ENCODE peak calls at places on chromosomes 11 and 22, in four cellular contexts. A, I, G and L are unnamed samples.

GRCh38 chr22:22940961-22941605 is 53.5 kb downstream of the IGLL5 start:
- DNase-seq in A (no peak), I (no peak), G (no peak), L (no peak)

GRCh38 chr22:24423519-24424000 is 3.8 kb upstream of the ADORA2A start:
- DNase-seq in A (no peak), I (peak; percentile 41), G (no peak), L (no peak)

GRCh38 chr11:59182457-59183151 is 10.7 kb downstream of the DTX4 start:
- DNase-seq in A (no peak), I (no peak), G (no peak), L (no peak)

GRCh38 chr22:45036154-45036553 is 26.3 kb upstream of the PHF21B start:
- DNase-seq in A (no peak), I (no peak), G (no peak), L (no peak)

GRCh38 chr11:28146123-28146751 is 38.0 kb downstream of the METTL15 start:
- DNase-seq in A (no peak), I (no peak), G (peak; percentile 94), L (no peak)

GRCh38 chr11:133386852-133387251 is 145.4 kb downstream of the OPCML start:
- DNase-seq in A (no peak), I (no peak), G (no peak), L (no peak)

GRCh38 chr11:66744485-66745355 is 15.7 kb upstream of the SPTBN2 start:
- DNase-seq in A (no peak), I (peak; percentile 74), G (peak; percentile 55), L (no peak)

GRCh38 chr11:64173616-64174355 is 7.9 kb upstream of the MACROD1 start:
- DNase-seq in A (no peak), I (no peak), G (peak; percentile 56), L (no peak)

GRCh38 chr11:93838967-93839366 is 11.5 kb downstream of the VSTM5 start:
- DNase-seq in A (no peak), I (no peak), G (no peak), L (no peak)